ENCODE peak calls at places on chromosome 2, in ten cellular contexts. One of them, this sample, is unnamed.

GRCh38 chr2:42101641-42102605 is 54.1 kb downstream of the PKDCC start:
- DNase-seq in AG10803: peak; percentile 91
- DNase-seq in RWPE1: no peak
- DNase-seq in kidney: peak; percentile 90
- DNase-seq in uterus: peak; percentile 72
- DNase-seq in foreskin fibroblast: peak; percentile 79
- DNase-seq in nephron progenitor cell: peak; percentile 58
- DNase-seq in CD4-positive, alpha-beta T cell: peak; percentile 92
- DNase-seq in activated B cell treated with CpG ODN at 0.5 μM for 24 hours: peak; percentile 88
- DNase-seq in GM12878: peak; percentile 82
- DNase-seq in this sample: peak; percentile 17

GRCh38 chr2:227464851-227465250 is 7.1 kb upstream of the AGFG1 start:
- DNase-seq in CD4-positive, alpha-beta T cell: no peak
- DNase-seq in nephron progenitor cell: no peak
- DNase-seq in AG10803: no peak
- DNase-seq in RWPE1: no peak
- DNase-seq in uterus: no peak
- DNase-seq in GM12878: no peak
- DNase-seq in kidney: no peak
- DNase-seq in foreskin fibroblast: no peak
- DNase-seq in activated B cell treated with CpG ODN at 0.5 μM for 24 hours: no peak
- DNase-seq in this sample: no peak

GRCh38 chr2:213185147-213185822 is 33.9 kb upstream of the IKZF2 start:
- DNase-seq in foreskin fibroblast: no peak
- DNase-seq in nephron progenitor cell: no peak
- DNase-seq in AG10803: no peak
- DNase-seq in CD4-positive, alpha-beta T cell: no peak
- DNase-seq in RWPE1: no peak
- DNase-seq in kidney: no peak
- DNase-seq in activated B cell treated with CpG ODN at 0.5 μM for 24 hours: no peak
- DNase-seq in uterus: no peak
- DNase-seq in GM12878: peak; percentile 48
- DNase-seq in this sample: no peak

GRCh38 chr2:67240507-67240906 is 156.6 kb upstream of the ETAA1 start:
- DNase-seq in activated B cell treated with CpG ODN at 0.5 μM for 24 hours: no peak
- DNase-seq in kidney: no peak
- DNase-seq in foreskin fibroblast: peak; percentile 40
- DNase-seq in uterus: no peak
- DNase-seq in RWPE1: no peak
- DNase-seq in nephron progenitor cell: no peak
- DNase-seq in AG10803: peak; percentile 14
- DNase-seq in CD4-positive, alpha-beta T cell: no peak
- DNase-seq in GM12878: no peak
- DNase-seq in this sample: no peak

GRCh38 chr2:238714038-238714528 is 133.8 kb upstream of the TWIST2 start:
- DNase-seq in kidney: no peak
- DNase-seq in RWPE1: peak; percentile 22
- DNase-seq in nephron progenitor cell: no peak
- DNase-seq in foreskin fibroblast: peak; percentile 61
- DNase-seq in AG10803: no peak
- DNase-seq in GM12878: no peak
- DNase-seq in CD4-positive, alpha-beta T cell: no peak
- DNase-seq in activated B cell treated with CpG ODN at 0.5 μM for 24 hours: no peak
- DNase-seq in uterus: peak; percentile 78
- DNase-seq in this sample: no peak

GRCh38 chr2:69798466-69798908 is 31.0 kb upstream of the GMCL1 start:
- DNase-seq in uterus: peak; percentile 42
- DNase-seq in nephron progenitor cell: peak; percentile 24
- DNase-seq in foreskin fibroblast: peak; percentile 39
- DNase-seq in CD4-positive, alpha-beta T cell: no peak
- DNase-seq in GM12878: no peak
- DNase-seq in AG10803: peak; percentile 51
- DNase-seq in RWPE1: peak; percentile 23
- DNase-seq in kidney: no peak
- DNase-seq in activated B cell treated with CpG ODN at 0.5 μM for 24 hours: no peak
- DNase-seq in this sample: no peak

GRCh38 chr2:44555700-44556099 is 194.0 kb downstream of the CAMKMT start:
- DNase-seq in activated B cell treated with CpG ODN at 0.5 μM for 24 hours: no peak
- DNase-seq in foreskin fibroblast: no peak
- DNase-seq in uterus: no peak
- DNase-seq in AG10803: no peak
- DNase-seq in kidney: no peak
- DNase-seq in nephron progenitor cell: no peak
- DNase-seq in RWPE1: no peak
- DNase-seq in CD4-positive, alpha-beta T cell: no peak
- DNase-seq in GM12878: no peak
- DNase-seq in this sample: no peak

GRCh38 chr2:218849721-218850120 is 9.9 kb upstream of the WNT6 start:
- DNase-seq in foreskin fibroblast: no peak
- DNase-seq in uterus: no peak
- DNase-seq in GM12878: no peak
- DNase-seq in AG10803: peak; percentile 23
- DNase-seq in CD4-positive, alpha-beta T cell: no peak
- DNase-seq in RWPE1: peak; percentile 68
- DNase-seq in kidney: no peak
- DNase-seq in activated B cell treated with CpG ODN at 0.5 μM for 24 hours: no peak
- DNase-seq in nephron progenitor cell: no peak
- DNase-seq in this sample: no peak

GRCh38 chr2:48120112-48120511 is 213.8 kb upstream of the FBXO11 start:
- DNase-seq in foreskin fibroblast: no peak
- DNase-seq in AG10803: no peak
- DNase-seq in activated B cell treated with CpG ODN at 0.5 μM for 24 hours: no peak
- DNase-seq in nephron progenitor cell: no peak
- DNase-seq in RWPE1: no peak
- DNase-seq in GM12878: no peak
- DNase-seq in uterus: no peak
- DNase-seq in kidney: no peak
- DNase-seq in CD4-positive, alpha-beta T cell: no peak
- DNase-seq in this sample: no peak

GRCh38 chr2:33210626-33211025 is 263.9 kb downstream of the LTBP1 start:
- DNase-seq in CD4-positive, alpha-beta T cell: no peak
- DNase-seq in kidney: peak; percentile 58
- DNase-seq in GM12878: no peak
- DNase-seq in nephron progenitor cell: no peak
- DNase-seq in foreskin fibroblast: peak; percentile 98
- DNase-seq in activated B cell treated with CpG ODN at 0.5 μM for 24 hours: no peak
- DNase-seq in RWPE1: peak; percentile 83
- DNase-seq in uterus: peak; percentile 35
- DNase-seq in AG10803: peak; percentile 95
- DNase-seq in this sample: no peak

GRCh38 chr2:2840101-2840531 is 509.0 kb upstream of the MYT1L start:
- DNase-seq in nephron progenitor cell: no peak
- DNase-seq in kidney: no peak
- DNase-seq in CD4-positive, alpha-beta T cell: no peak
- DNase-seq in GM12878: no peak
- DNase-seq in AG10803: no peak
- DNase-seq in foreskin fibroblast: no peak
- DNase-seq in RWPE1: no peak
- DNase-seq in uterus: no peak
- DNase-seq in activated B cell treated with CpG ODN at 0.5 μM for 24 hours: no peak
- DNase-seq in this sample: no peak

DNA sequence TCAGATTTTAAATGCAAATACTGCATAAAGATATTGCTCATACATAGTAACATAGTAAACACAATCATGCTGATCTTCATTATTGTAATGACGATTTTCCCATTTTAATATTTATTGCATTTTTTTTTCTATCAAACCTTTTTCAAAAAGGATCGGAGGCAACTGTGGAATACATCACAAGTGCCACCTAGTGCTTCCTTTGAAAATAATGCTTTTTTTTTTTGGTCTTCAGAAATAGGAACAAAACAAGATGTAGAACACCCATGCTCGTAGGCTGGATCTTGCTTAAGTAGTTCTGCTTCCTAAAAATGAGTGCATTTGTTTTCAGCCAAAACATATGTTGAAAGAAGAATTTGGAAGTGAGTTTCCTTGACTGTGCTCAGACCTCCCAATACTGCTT is 35.7 kb upstream of the GPR155 start:
- DNase-seq in nephron progenitor cell: no peak
- DNase-seq in CD4-positive, alpha-beta T cell: no peak
- DNase-seq in activated B cell treated with CpG ODN at 0.5 μM for 24 hours: no peak
- DNase-seq in foreskin fibroblast: peak; percentile 35
- DNase-seq in uterus: no peak
- DNase-seq in RWPE1: no peak
- DNase-seq in GM12878: no peak
- DNase-seq in kidney: no peak
- DNase-seq in AG10803: peak; percentile 12
- DNase-seq in this sample: no peak
- TF ChIP-seq CTCF in nephron progenitor cell: no peak
- TF ChIP-seq CTCF in CD4-positive, alpha-beta T cell: peak; percentile 75
- TF ChIP-seq CTCF in activated B cell treated with CpG ODN at 0.5 μM for 24 hours: no peak
- TF ChIP-seq CTCF in foreskin fibroblast: peak; percentile 14
- TF ChIP-seq CTCF in uterus: no peak
- TF ChIP-seq CTCF in RWPE1: peak; percentile 37
- TF ChIP-seq CTCF in GM12878: no peak
- TF ChIP-seq CTCF in kidney: peak; percentile 47
- TF ChIP-seq CTCF in AG10803: peak; percentile 40
- TF ChIP-seq CTCF in this sample: peak; percentile 47

DNA sequence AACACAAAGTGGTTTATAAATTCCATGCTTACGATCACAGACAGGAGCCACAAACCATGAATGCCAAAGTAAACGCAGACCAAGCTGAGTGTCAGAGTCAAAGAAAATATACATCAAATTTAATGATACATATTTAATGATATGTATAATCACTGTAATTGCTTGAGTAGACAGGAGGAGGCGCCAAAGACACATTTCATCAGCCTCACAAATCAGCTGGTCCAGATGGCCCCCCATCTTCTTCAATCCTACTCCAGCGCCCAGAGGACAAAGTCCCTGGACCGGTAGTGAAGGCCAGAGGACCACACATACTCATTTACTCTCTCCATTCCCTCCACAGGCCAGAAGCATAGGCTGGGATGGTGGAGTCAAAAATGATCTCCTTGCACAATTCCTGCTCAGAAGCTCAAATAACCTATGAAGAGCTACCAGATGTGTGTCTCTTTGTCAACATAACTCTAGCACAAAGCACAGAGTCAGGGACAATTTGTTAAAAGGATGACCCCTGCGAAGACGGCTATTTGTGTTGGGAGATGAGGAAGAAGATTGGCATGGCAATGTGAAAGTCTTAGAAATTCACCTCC is 149.3 kb upstream of the PGAP1 start:
- DNase-seq in uterus: no peak
- DNase-seq in AG10803: no peak
- DNase-seq in RWPE1: no peak
- DNase-seq in foreskin fibroblast: peak; percentile 46
- DNase-seq in CD4-positive, alpha-beta T cell: no peak
- DNase-seq in GM12878: no peak
- DNase-seq in activated B cell treated with CpG ODN at 0.5 μM for 24 hours: no peak
- DNase-seq in nephron progenitor cell: peak; percentile 15
- DNase-seq in kidney: no peak
- DNase-seq in this sample: no peak
- TF ChIP-seq CTCF in uterus: no peak
- TF ChIP-seq CTCF in AG10803: peak; percentile 23
- TF ChIP-seq CTCF in RWPE1: no peak
- TF ChIP-seq CTCF in foreskin fibroblast: peak; percentile 24
- TF ChIP-seq CTCF in CD4-positive, alpha-beta T cell: peak; percentile 42
- TF ChIP-seq CTCF in GM12878: peak; percentile 46
- TF ChIP-seq CTCF in activated B cell treated with CpG ODN at 0.5 μM for 24 hours: no peak
- TF ChIP-seq CTCF in nephron progenitor cell: peak; percentile 42
- TF ChIP-seq CTCF in kidney: peak; percentile 17
- TF ChIP-seq CTCF in this sample: peak; percentile 60

GRCh38 chr2:160014227-160014626 is 48.2 kb downstream of the PLA2R1 start:
- DNase-seq in RWPE1: no peak
- DNase-seq in kidney: no peak
- DNase-seq in foreskin fibroblast: no peak
- DNase-seq in CD4-positive, alpha-beta T cell: no peak
- DNase-seq in AG10803: peak; percentile 16
- DNase-seq in GM12878: no peak
- DNase-seq in activated B cell treated with CpG ODN at 0.5 μM for 24 hours: no peak
- DNase-seq in uterus: no peak
- DNase-seq in nephron progenitor cell: no peak
- DNase-seq in this sample: no peak
- TF ChIP-seq CTCF in RWPE1: no peak
- TF ChIP-seq CTCF in kidney: no peak
- TF ChIP-seq CTCF in foreskin fibroblast: no peak
- TF ChIP-seq CTCF in CD4-positive, alpha-beta T cell: no peak
- TF ChIP-seq CTCF in AG10803: no peak
- TF ChIP-seq CTCF in GM12878: no peak
- TF ChIP-seq CTCF in activated B cell treated with CpG ODN at 0.5 μM for 24 hours: no peak
- TF ChIP-seq CTCF in uterus: no peak
- TF ChIP-seq CTCF in nephron progenitor cell: no peak
- TF ChIP-seq CTCF in this sample: peak; percentile 42

GRCh38 chr2:223243233-223243632 is 191.2 kb downstream of the KCNE4 start:
- DNase-seq in RWPE1: no peak
- DNase-seq in GM12878: no peak
- DNase-seq in activated B cell treated with CpG ODN at 0.5 μM for 24 hours: no peak
- DNase-seq in foreskin fibroblast: no peak
- DNase-seq in AG10803: no peak
- DNase-seq in uterus: no peak
- DNase-seq in CD4-positive, alpha-beta T cell: no peak
- DNase-seq in nephron progenitor cell: no peak
- DNase-seq in kidney: no peak
- DNase-seq in this sample: no peak

GRCh38 chr2:223251656-223252229 is 199.8 kb downstream of the KCNE4 start:
- DNase-seq in GM12878: no peak
- DNase-seq in RWPE1: no peak
- DNase-seq in kidney: no peak
- DNase-seq in AG10803: no peak
- DNase-seq in activated B cell treated with CpG ODN at 0.5 μM for 24 hours: no peak
- DNase-seq in nephron progenitor cell: no peak
- DNase-seq in uterus: peak; percentile 57
- DNase-seq in CD4-positive, alpha-beta T cell: no peak
- DNase-seq in foreskin fibroblast: no peak
- DNase-seq in this sample: no peak

DNA sequence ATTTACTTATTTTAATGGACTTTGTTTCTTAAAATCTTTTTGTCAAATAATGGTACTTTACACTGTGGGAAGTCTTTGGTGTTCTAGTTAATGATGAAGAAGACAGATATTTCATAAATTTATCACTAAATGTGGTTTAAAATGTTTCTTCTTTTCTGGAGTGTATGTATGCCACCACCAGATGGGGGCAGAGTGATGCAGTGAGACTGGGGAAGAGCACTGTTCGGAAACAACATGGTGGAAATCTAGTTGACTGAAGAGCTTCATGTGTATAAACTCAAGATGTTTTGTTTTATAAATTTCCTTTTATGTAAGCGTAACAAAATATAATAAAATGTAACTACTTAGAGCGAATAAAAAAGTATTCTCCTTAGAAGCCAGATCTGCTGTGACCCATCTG is 195.1 kb downstream of the KCNE4 start:
- DNase-seq in nephron progenitor cell: no peak
- DNase-seq in foreskin fibroblast: peak; percentile 69
- DNase-seq in kidney: no peak
- DNase-seq in uterus: no peak
- DNase-seq in AG10803: peak; percentile 51
- DNase-seq in activated B cell treated with CpG ODN at 0.5 μM for 24 hours: no peak
- DNase-seq in CD4-positive, alpha-beta T cell: no peak
- DNase-seq in GM12878: no peak
- DNase-seq in RWPE1: peak; percentile 36
- DNase-seq in this sample: no peak
- TF ChIP-seq CTCF in nephron progenitor cell: peak; percentile 20
- TF ChIP-seq CTCF in foreskin fibroblast: peak; percentile 58
- TF ChIP-seq CTCF in kidney: no peak
- TF ChIP-seq CTCF in uterus: peak; percentile 20
- TF ChIP-seq CTCF in AG10803: peak; percentile 65
- TF ChIP-seq CTCF in activated B cell treated with CpG ODN at 0.5 μM for 24 hours: no peak
- TF ChIP-seq CTCF in CD4-positive, alpha-beta T cell: no peak
- TF ChIP-seq CTCF in GM12878: no peak
- TF ChIP-seq CTCF in RWPE1: peak; percentile 41
- TF ChIP-seq CTCF in this sample: peak; percentile 67